ENCODE peak calls at places on chromosomes 13 and 19, in four cellular contexts. N is endodermal cell, X is GM23248, Z is stomach. U is an unnamed sample.

GRCh38 chr13:111485491-111486250 is 165.2 kb downstream of the TEX29 start:
- DNase-seq in Z (peak), N (no peak), X (no peak), U (no peak)

GRCh38 chr19:8396563-8397203 is 6.5 kb downstream of the RAB11B start:
- DNase-seq in N (peak), X (peak), Z (peak), U (peak)

GRCh38 chr19:48511800-48512503 is at the start of gene LMTK3:
- DNase-seq in N (no peak), Z (no peak), X (peak), U (no peak)

GRCh38 chr19:18428837-18429674 is 8.9 kb downstream of the ISYNA1 start:
- DNase-seq in Z (peak), N (peak), X (peak), U (peak)

GRCh38 chr13:98083507-98083906 is 59.4 kb upstream of the FARP1 start:
- DNase-seq in X (peak), Z (no peak), N (no peak), U (no peak)

GRCh38 chr19:18636183-18636968 is 452 bp upstream of the KLHL26 start:
- DNase-seq in N (peak), X (peak), Z (peak), U (peak)

GRCh38 chr13:43100667-43101066 is 77.3 kb downstream of the DNAJC15 start:
- DNase-seq in N (no peak), Z (no peak), X (no peak), U (no peak)

GRCh38 chr13:38582133-38582532 is 104.7 kb upstream of the FREM2 start:
- DNase-seq in Z (no peak), N (no peak), X (peak), U (no peak)

GRCh38 chr19:13012690-13013608 is 17.7 kb downstream of the NFIX start:
- DNase-seq in X (peak), Z (no peak), N (peak), U (no peak)

GRCh38 chr19:12064266-12065099 is at the start of gene ZNF844:
- DNase-seq in Z (peak), X (peak), N (peak), U (peak)

GRCh38 chr19:37966211-37967072 is 59.4 kb downstream of the SIPA1L3 start:
- DNase-seq in N (no peak), Z (no peak), X (no peak), U (no peak)

GRCh38 chr19:32861596-32861995 is 8.0 kb downstream of the SLC7A9 start:
- DNase-seq in Z (no peak), N (no peak), X (no peak), U (no peak)

GRCh38 chr19:29119582-29119981 is 93.4 kb downstream of the UQCRFS1 start:
- DNase-seq in Z (no peak), N (peak), X (peak), U (no peak)

GRCh38 chr19:17125728-17126677 is 50.4 kb downstream of the MYO9B start:
- DNase-seq in N (no peak), Z (peak), X (peak), U (peak)

GRCh38 chr13:20405691-20406090 is 120.0 kb downstream of the CRYL1 start:
- DNase-seq in X (no peak), N (peak), Z (peak), U (no peak)

GRCh38 chr13:103388839-103389238 is 322.6 kb upstream of the SLC10A2 start:
- DNase-seq in X (no peak), N (no peak), Z (no peak), U (no peak)

GRCh38 chr13:102197193-102197592 is 204.7 kb downstream of the FGF14 start:
- DNase-seq in X (peak), Z (no peak), N (peak), U (no peak)

GRCh38 chr13:71033026-71033425 is 834.0 kb downstream of the DACH1 start:
- DNase-seq in X (no peak), N (no peak), Z (no peak), U (no peak)

GRCh38 chr13:27016871-27017270 is 154.7 kb downstream of the USP12 start:
- DNase-seq in X (no peak), Z (no peak), N (peak), U (no peak)

GRCh38 chr13:27022571-27023311 is 148.9 kb downstream of the USP12 start:
- DNase-seq in N (peak), X (no peak), Z (peak), U (no peak)

GRCh38 chr13:27018230-27018875 is 153.3 kb downstream of the USP12 start:
- DNase-seq in Z (peak), N (peak), X (no peak), U (no peak)

GRCh38 chr13:27020415-27020814 is 151.2 kb downstream of the USP12 start:
- DNase-seq in N (no peak), X (no peak), Z (no peak), U (no peak)

GRCh38 chr13:27018882-27019281 is 152.7 kb downstream of the USP12 start:
- DNase-seq in N (peak), Z (no peak), X (no peak), U (no peak)
- H3K27ac ChIP-seq in N (no peak), Z (no peak), X (no peak), U (no peak)

GRCh38 chr19:35044317-35045117 is 3.0 kb downstream of the HPN start:
- DNase-seq in X (peak), N (peak), Z (peak), U (no peak)
- H3K27ac ChIP-seq in X (no peak), N (no peak), Z (no peak), U (no peak)

DNA sequence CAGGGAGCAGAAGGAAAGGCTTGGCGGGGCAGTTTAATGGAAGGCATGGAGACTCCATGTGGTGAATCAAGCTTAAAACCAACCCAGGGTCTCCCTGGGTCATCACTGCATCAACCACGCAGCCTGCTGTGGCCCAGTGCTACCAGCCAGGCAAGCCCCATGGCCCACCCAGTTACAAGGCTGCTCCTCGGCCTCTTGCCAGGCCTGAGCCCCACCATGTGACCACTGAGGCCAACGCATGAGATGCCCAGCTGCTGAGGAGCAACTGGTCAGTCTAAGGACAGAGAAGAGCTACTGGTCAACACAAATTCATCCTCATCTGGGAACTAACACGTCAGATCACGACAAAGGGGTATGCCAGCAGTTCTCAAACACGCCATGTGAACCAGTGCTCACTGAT is 15.4 kb upstream of the KPTN start:
- DNase-seq in N (no peak), Z (no peak), X (no peak), U (no peak)
- H3K27ac ChIP-seq in N (no peak), Z (no peak), X (no peak), U (no peak)

DNA sequence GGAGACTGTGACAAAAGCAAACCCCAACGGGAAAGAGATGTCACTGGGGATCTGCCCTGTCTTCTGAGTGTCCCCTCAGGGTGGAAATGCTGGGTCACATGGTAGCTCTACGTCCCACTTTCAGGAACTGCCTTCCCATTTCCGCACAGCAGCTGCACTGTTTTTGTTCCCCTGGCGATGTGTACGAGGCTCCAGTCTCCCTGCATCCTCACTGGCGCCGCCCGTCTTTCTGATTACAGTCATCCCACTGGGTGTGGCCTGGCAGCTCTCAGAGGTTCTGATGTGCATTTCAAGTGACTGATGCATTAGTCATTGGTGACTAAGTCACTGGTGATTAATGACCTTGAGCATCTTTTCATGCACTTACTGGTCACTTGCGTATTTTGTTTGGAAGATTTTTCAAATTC is 21.2 kb downstream of the PCID2 start:
- DNase-seq in X (peak), N (peak), Z (peak), U (peak)
- H3K27ac ChIP-seq in X (peak), N (no peak), Z (peak), U (peak)

DNA sequence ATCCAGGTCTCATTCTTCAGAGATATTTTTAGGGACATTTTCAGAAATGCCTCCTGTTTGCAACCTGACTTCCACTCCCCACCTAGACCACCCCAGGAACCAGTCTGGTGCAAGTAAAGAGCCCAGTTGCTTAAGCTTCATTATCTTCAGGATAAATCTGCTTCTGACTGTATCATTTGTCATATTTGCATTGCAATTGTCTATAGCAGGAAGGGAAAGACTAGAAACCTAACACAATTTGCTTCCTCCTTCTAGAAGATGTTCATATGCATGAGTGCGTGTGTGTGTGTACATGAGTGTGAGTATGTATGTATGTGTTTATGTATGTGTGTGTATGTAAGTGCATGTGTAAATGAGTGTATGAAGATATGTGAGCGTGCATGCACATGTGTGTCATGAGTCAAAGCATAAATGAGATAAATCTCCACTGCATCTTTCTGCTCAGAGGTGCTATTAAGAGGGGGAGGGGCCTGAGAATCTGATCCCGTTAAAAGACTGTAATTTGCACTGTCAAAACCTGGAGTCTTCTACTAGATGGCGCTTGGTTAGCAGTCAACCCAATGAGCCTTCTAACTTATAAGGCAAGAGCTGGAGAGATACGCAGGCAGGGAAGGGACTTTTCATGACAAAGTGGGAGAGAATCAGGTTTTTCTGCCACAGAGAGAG is 178.8 kb upstream of the KL start:
- DNase-seq in N (peak), X (no peak), Z (no peak), U (no peak)
- H3K27ac ChIP-seq in N (no peak), X (no peak), Z (no peak), U (no peak)

GRCh38 chr19:3760871-3761361 is 576 bp downstream of the APBA3 start:
- DNase-seq in X (peak), Z (no peak), N (no peak), U (no peak)
- H3K27ac ChIP-seq in X (peak), Z (peak), N (no peak), U (peak)